ENCODE peak calls at places on chromosome X, in five cellular contexts. X is pancreas, H is A549, D is left lung, B is fibroblast of lung. K is an unnamed sample.

GRCh38 chrX:102840871-102841705 is 96.0 kb upstream of the RAB40AL start:
- DNase-seq in X (no peak), H (peak), D (no peak), B (peak), K (no peak)

GRCh38 chrX:13742397-13743176 is 8.0 kb downstream of the OFD1 start:
- DNase-seq in X (no peak), H (no peak), D (no peak), B (no peak), K (no peak)

GRCh38 chrX:151714367-151714766 is 1.5 kb upstream of the FATE1 start:
- DNase-seq in X (no peak), H (no peak), D (no peak), B (no peak), K (no peak)

GRCh38 chrX:11349661-11350337 is 56.6 kb downstream of the AMELX start:
- DNase-seq in X (no peak), H (no peak), D (no peak), B (no peak), K (no peak)

GRCh38 chrX:10022273-10022541 is 55.0 kb downstream of the CLDN34 start:
- DNase-seq in X (no peak), H (peak), D (no peak), B (no peak), K (no peak)

GRCh38 chrX:119635179-119635578 is 29.0 kb upstream of the NKRF start:
- DNase-seq in X (no peak), H (no peak), D (no peak), B (no peak), K (no peak)

GRCh38 chrX:107935664-107936433 is 46.3 kb downstream of the TEX13B start:
- DNase-seq in X (peak), H (peak), D (no peak), B (peak), K (no peak)

GRCh38 chrX:69107231-69107739 is 58.0 kb downstream of the PJA1 start:
- DNase-seq in X (no peak), H (no peak), D (peak), B (no peak), K (no peak)

GRCh38 chrX:40373641-40374040 is 207.1 kb upstream of the ATP6AP2 start:
- DNase-seq in X (no peak), H (no peak), D (no peak), B (no peak), K (no peak)

GRCh38 chrX:12309040-12309732 is 170.9 kb downstream of the FRMPD4 start:
- DNase-seq in X (no peak), H (peak), D (no peak), B (no peak), K (no peak)

GRCh38 chrX:40809210-40809609 is 73.9 kb upstream of the MED14 start:
- DNase-seq in X (no peak), H (peak), D (no peak), B (peak), K (no peak)

GRCh38 chrX:10166731-10167149 is 10.0 kb downstream of the CLCN4 start:
- DNase-seq in X (no peak), H (no peak), D (peak), B (no peak), K (no peak)

GRCh38 chrX:54419559-54420302 is 20.5 kb upstream of the TSR2 start:
- DNase-seq in X (no peak), H (no peak), D (no peak), B (no peak), K (no peak)

GRCh38 chrX:25873196-25873595 is 264.9 kb upstream of the MAGEB18 start:
- DNase-seq in X (no peak), H (no peak), D (no peak), B (peak), K (no peak)

GRCh38 chrX:13288671-13289070 is 31.2 kb downstream of the ATXN3L start:
- DNase-seq in X (no peak), H (no peak), D (no peak), B (no peak), K (no peak)

GRCh38 chrX:40105016-40105790 is 7.4 kb upstream of the BCOR start:
- DNase-seq in X (peak), H (no peak), D (peak), B (peak), K (no peak)

GRCh38 chrX:146435472-146435871 is 374.1 kb upstream of the CXorf51B start:
- DNase-seq in X (no peak), H (no peak), D (no peak), B (no peak), K (no peak)

GRCh38 chrX:136201601-136202000 is 49.6 kb downstream of the MAP7D3 start:
- DNase-seq in X (no peak), H (no peak), D (no peak), B (no peak), K (no peak)

GRCh38 chrX:136198678-136199243 is 51.4 kb downstream of the FHL1 start:
- DNase-seq in X (no peak), H (no peak), D (no peak), B (no peak), K (no peak)

GRCh38 chrX:136199365-136199764 is 51.8 kb downstream of the MAP7D3 start:
- DNase-seq in X (no peak), H (no peak), D (no peak), B (peak), K (no peak)

GRCh38 chrX:136202889-136203288 is 48.3 kb downstream of the MAP7D3 start:
- DNase-seq in X (no peak), H (peak), D (no peak), B (peak), K (no peak)

DNA sequence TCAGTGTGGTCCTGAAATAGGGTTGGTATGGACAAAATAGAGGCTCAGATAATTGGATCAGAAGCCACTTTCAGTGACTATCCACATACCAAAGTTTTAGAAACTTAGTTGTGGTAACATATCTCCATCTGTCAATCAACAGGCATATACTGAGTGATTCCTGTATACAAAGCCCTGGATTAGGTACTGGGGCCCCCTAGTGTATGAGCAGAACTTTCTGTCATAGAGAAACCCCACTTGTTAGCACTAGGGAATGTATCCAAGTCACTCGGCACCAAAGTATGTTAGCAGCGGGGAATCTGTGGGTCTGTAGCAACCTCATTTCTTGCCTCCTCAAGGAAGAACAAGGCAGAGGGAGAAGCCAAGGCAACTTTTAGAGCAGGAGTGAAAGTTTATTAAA is 50.7 kb downstream of the MAP7D3 start:
- DNase-seq in X (no peak), H (peak), D (no peak), B (peak), K (no peak)
- TF ChIP-seq CTCF in X (no peak), H (peak), D (no peak), B (peak), K (no peak)

DNA sequence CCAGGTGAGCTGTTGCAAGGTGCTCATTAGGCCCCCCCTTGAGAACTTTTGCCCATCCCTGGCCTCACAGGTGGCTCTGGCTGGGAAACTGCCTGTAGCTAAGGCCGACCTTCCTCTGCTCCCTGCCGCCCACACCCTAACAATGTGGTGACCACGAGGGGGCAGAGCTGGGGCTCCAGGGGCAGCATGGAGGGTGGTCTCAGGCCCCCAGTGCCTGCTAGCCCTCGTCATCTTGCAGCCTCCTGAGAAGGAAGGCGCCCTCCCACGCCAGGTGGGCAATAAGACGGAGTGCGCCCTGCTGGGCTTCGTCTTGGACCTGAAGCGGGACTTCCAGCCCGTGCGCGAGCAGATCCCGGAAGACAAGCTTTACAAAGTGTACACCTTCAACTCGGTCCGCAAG is 32.4 kb downstream of the ATP2B3 start:
- DNase-seq in X (no peak), H (no peak), D (no peak), B (no peak), K (no peak)
- TF ChIP-seq CTCF in X (no peak), H (no peak), D (no peak), B (no peak), K (no peak)

GRCh38 chrX:24264383-24264782 is 49.5 kb downstream of the SUPT20HL2 start:
- DNase-seq in X (no peak), H (peak), D (no peak), B (peak), K (no peak)

GRCh38 chrX:24262309-24262708 is 51.6 kb downstream of the SUPT20HL2 start:
- DNase-seq in X (no peak), H (no peak), D (no peak), B (no peak), K (no peak)

GRCh38 chrX:24260827-24261550 is 52.9 kb downstream of the SUPT20HL2 start:
- DNase-seq in X (no peak), H (no peak), D (peak), B (peak), K (no peak)

GRCh38 chrX:24257011-24257410 is 56.9 kb downstream of the SUPT20HL2 start:
- DNase-seq in X (no peak), H (no peak), D (no peak), B (no peak), K (no peak)

DNA sequence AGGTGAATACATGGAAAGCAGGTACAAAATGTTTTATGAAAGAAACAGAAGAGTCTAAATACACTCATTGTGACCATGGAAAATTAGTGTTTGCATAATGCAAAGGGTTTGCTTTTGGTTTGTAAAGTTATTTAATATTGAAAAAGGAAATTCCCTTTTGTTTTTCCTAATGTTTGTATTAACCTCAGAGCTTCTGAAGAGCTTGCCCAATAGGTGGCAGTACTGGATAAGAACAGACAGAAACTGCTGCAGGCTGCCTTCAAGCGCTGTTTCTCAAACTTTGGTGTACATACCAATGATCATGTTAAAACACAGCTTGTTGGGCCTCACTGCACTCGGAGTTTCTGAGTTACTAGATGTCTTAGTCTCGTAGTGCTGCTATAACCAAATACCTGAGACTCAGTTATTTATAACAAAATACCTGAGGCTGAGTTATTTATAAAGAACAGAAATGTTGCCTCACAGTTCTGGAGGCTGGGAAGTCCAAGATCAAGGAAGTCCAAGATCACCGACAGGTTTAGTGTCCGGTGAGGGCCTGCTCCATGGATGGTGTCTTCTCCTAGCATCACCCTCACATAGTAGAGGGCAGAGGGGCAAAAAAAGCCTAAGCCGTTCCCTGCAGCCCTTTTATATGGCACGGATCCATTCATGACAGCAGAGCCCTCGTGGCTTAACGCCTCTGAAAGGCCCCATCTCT is 54.2 kb downstream of the SUPT20HL2 start:
- DNase-seq in X (no peak), H (peak), D (no peak), B (peak), K (no peak)
- TF ChIP-seq CTCF in X (peak), H (peak), D (no peak), B (peak), K (peak)

DNA sequence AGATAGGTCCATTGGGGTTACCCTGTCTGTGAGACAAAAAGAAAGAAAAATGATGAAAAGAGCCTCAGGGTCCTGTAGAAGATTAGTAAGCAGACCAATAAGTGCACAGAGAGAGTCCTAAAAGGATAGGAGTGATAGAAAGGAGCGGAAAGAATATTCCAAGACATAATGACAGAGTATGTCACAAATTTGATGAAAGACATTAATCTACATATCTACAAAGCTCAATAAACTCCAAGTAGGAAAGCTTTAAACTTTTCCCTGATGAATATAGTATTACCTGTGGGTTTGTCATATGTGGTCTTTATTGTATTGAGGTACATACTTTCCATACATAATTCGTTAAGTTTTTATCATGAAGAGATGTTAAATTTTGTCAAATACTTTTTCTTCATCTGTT is 73.7 kb downstream of the MTMR8 start:
- DNase-seq in X (no peak), H (no peak), D (no peak), B (no peak), K (no peak)
- TF ChIP-seq CTCF in X (no peak), H (no peak), D (no peak), B (no peak), K (no peak)